ENCODE peak calls at places on chromosomes 5 and 9, in six cellular contexts. One of them, this sample, is unnamed.
A peak's percentile ranks its signal among the peaks of the same experiment; 100 is the strongest.

GRCh38 chr5:132011561-132012384 is at the start of gene ACSL6:
- DNase-seq in H1: peak; percentile 75
- DNase-seq in choroid plexus epithelial cell: no peak
- DNase-seq in adrenal gland: peak; percentile 59
- DNase-seq in BJ: no peak
- DNase-seq in cardiac fibroblast: no peak
- DNase-seq in this sample: no peak

GRCh38 chr5:172637122-172637580 is 3.9 kb upstream of the NEURL1B start:
- DNase-seq in cardiac fibroblast: no peak
- DNase-seq in BJ: no peak
- DNase-seq in choroid plexus epithelial cell: no peak
- DNase-seq in adrenal gland: no peak
- DNase-seq in H1: no peak
- DNase-seq in this sample: no peak

GRCh38 chr9:99076483-99077171 is 28.3 kb upstream of the TGFBR1 start:
- DNase-seq in H1: no peak
- DNase-seq in choroid plexus epithelial cell: no peak
- DNase-seq in cardiac fibroblast: no peak
- DNase-seq in adrenal gland: peak; percentile 50
- DNase-seq in BJ: no peak
- DNase-seq in this sample: peak; percentile 27

GRCh38 chr9:20624201-20625002 is 2.1 kb upstream of the MLLT3 start:
- DNase-seq in H1: no peak
- DNase-seq in choroid plexus epithelial cell: peak; percentile 89
- DNase-seq in cardiac fibroblast: peak; percentile 88
- DNase-seq in adrenal gland: peak; percentile 83
- DNase-seq in BJ: no peak
- DNase-seq in this sample: peak; percentile 82

GRCh38 chr9:5842926-5843325 is 10.0 kb upstream of the ERMP1 start:
- DNase-seq in BJ: no peak
- DNase-seq in H1: no peak
- DNase-seq in adrenal gland: no peak
- DNase-seq in cardiac fibroblast: no peak
- DNase-seq in choroid plexus epithelial cell: no peak
- DNase-seq in this sample: no peak

GRCh38 chr5:179698935-179699639 is at the start of gene CANX:
- DNase-seq in cardiac fibroblast: no peak
- DNase-seq in BJ: no peak
- DNase-seq in adrenal gland: no peak
- DNase-seq in H1: no peak
- DNase-seq in choroid plexus epithelial cell: no peak
- DNase-seq in this sample: no peak

GRCh38 chr5:84301535-84301934 is 83.1 kb downstream of the EDIL3 start:
- DNase-seq in adrenal gland: no peak
- DNase-seq in choroid plexus epithelial cell: peak; percentile 41
- DNase-seq in BJ: no peak
- DNase-seq in H1: no peak
- DNase-seq in cardiac fibroblast: peak; percentile 49
- DNase-seq in this sample: no peak

GRCh38 chr9:128169925-128170324 is 9.9 kb downstream of the BBLN start:
- DNase-seq in BJ: no peak
- DNase-seq in choroid plexus epithelial cell: no peak
- DNase-seq in cardiac fibroblast: no peak
- DNase-seq in H1: no peak
- DNase-seq in adrenal gland: no peak
- DNase-seq in this sample: no peak

GRCh38 chr9:34454571-34455065 is 3.8 kb downstream of the FAM219A start:
- DNase-seq in H1: no peak
- DNase-seq in cardiac fibroblast: peak; percentile 86
- DNase-seq in choroid plexus epithelial cell: peak; percentile 74
- DNase-seq in BJ: no peak
- DNase-seq in adrenal gland: peak; percentile 50
- DNase-seq in this sample: peak; percentile 50

GRCh38 chr9:76591256-76591950 is 132.4 kb downstream of the GCNT1 start:
- DNase-seq in choroid plexus epithelial cell: peak; percentile 69
- DNase-seq in adrenal gland: no peak
- DNase-seq in cardiac fibroblast: peak; percentile 48
- DNase-seq in H1: no peak
- DNase-seq in BJ: no peak
- DNase-seq in this sample: peak; percentile 85

GRCh38 chr9:107367727-107368502 is 84.8 kb downstream of the RAD23B start:
- DNase-seq in adrenal gland: no peak
- DNase-seq in cardiac fibroblast: peak; percentile 62
- DNase-seq in H1: no peak
- DNase-seq in BJ: no peak
- DNase-seq in choroid plexus epithelial cell: peak; percentile 39
- DNase-seq in this sample: no peak

GRCh38 chr5:32618962-32619361 is 33.6 kb downstream of the SUB1 start:
- DNase-seq in choroid plexus epithelial cell: no peak
- DNase-seq in BJ: no peak
- DNase-seq in H1: no peak
- DNase-seq in cardiac fibroblast: no peak
- DNase-seq in adrenal gland: no peak
- DNase-seq in this sample: no peak

GRCh38 chr9:97706246-97706645 is 9.1 kb upstream of the XPA start:
- DNase-seq in cardiac fibroblast: peak; percentile 35
- DNase-seq in choroid plexus epithelial cell: no peak
- DNase-seq in BJ: no peak
- DNase-seq in H1: no peak
- DNase-seq in adrenal gland: no peak
- DNase-seq in this sample: no peak

GRCh38 chr9:121768416-121769015 is 117.1 kb downstream of the DAB2IP start:
- DNase-seq in cardiac fibroblast: no peak
- DNase-seq in choroid plexus epithelial cell: no peak
- DNase-seq in H1: no peak
- DNase-seq in adrenal gland: no peak
- DNase-seq in BJ: no peak
- DNase-seq in this sample: no peak

GRCh38 chr9:16704489-16705111 is 165.9 kb downstream of the BNC2 start:
- DNase-seq in BJ: no peak
- DNase-seq in cardiac fibroblast: no peak
- DNase-seq in H1: no peak
- DNase-seq in adrenal gland: peak; percentile 69
- DNase-seq in choroid plexus epithelial cell: peak; percentile 84
- DNase-seq in this sample: no peak

GRCh38 chr5:67287795-67288194 is 91.2 kb upstream of the CD180 start:
- DNase-seq in H1: no peak
- DNase-seq in adrenal gland: no peak
- DNase-seq in cardiac fibroblast: peak; percentile 47
- DNase-seq in choroid plexus epithelial cell: peak; percentile 79
- DNase-seq in BJ: peak; percentile 56
- DNase-seq in this sample: peak; percentile 76

GRCh38 chr9:113581865-113582697 is 118.6 kb downstream of the RGS3 start:
- DNase-seq in cardiac fibroblast: peak; percentile 52
- DNase-seq in adrenal gland: peak; percentile 95
- DNase-seq in choroid plexus epithelial cell: peak; percentile 85
- DNase-seq in BJ: no peak
- DNase-seq in H1: no peak
- DNase-seq in this sample: peak; percentile 97

GRCh38 chr9:34675048-34675714 is 12.7 kb upstream of the CCL27 start:
- DNase-seq in cardiac fibroblast: peak; percentile 70
- DNase-seq in H1: peak; percentile 92
- DNase-seq in choroid plexus epithelial cell: peak; percentile 83
- DNase-seq in BJ: no peak
- DNase-seq in adrenal gland: peak; percentile 70
- DNase-seq in this sample: peak; percentile 73

GRCh38 chr5:73921746-73922145 is 295.8 kb downstream of the ARHGEF28 start:
- DNase-seq in BJ: no peak
- DNase-seq in adrenal gland: no peak
- DNase-seq in cardiac fibroblast: no peak
- DNase-seq in choroid plexus epithelial cell: no peak
- DNase-seq in H1: no peak
- DNase-seq in this sample: peak; percentile 39

GRCh38 chr5:154541553-154541952 is 63.5 kb upstream of the HAND1 start:
- DNase-seq in cardiac fibroblast: no peak
- DNase-seq in adrenal gland: no peak
- DNase-seq in choroid plexus epithelial cell: no peak
- DNase-seq in H1: peak; percentile 77
- DNase-seq in BJ: no peak
- DNase-seq in this sample: peak; percentile 72

GRCh38 chr9:95336281-95336680 is 18.8 kb upstream of the FANCC start:
- DNase-seq in choroid plexus epithelial cell: no peak
- DNase-seq in cardiac fibroblast: peak; percentile 31
- DNase-seq in H1: no peak
- DNase-seq in adrenal gland: no peak
- DNase-seq in BJ: no peak
- DNase-seq in this sample: no peak

GRCh38 chr5:112918679-112919078 is 3.3 kb downstream of the REEP5 start:
- DNase-seq in cardiac fibroblast: no peak
- DNase-seq in BJ: no peak
- DNase-seq in H1: no peak
- DNase-seq in adrenal gland: no peak
- DNase-seq in choroid plexus epithelial cell: peak; percentile 44
- DNase-seq in this sample: no peak

GRCh38 chr5:124858612-124859011 is 112.2 kb upstream of the ZNF608 start:
- DNase-seq in choroid plexus epithelial cell: no peak
- DNase-seq in H1: no peak
- DNase-seq in cardiac fibroblast: no peak
- DNase-seq in adrenal gland: no peak
- DNase-seq in BJ: no peak
- DNase-seq in this sample: no peak
- H3K4me3 ChIP-seq in choroid plexus epithelial cell: no peak overlapping the region
- H3K4me3 ChIP-seq in H1: no peak overlapping the region
- H3K4me3 ChIP-seq in cardiac fibroblast: no peak overlapping the region
- H3K4me3 ChIP-seq in adrenal gland: no peak overlapping the region
- H3K4me3 ChIP-seq in BJ: no peak overlapping the region
- H3K4me3 ChIP-seq in this sample: no peak overlapping the region

GRCh38 chr9:137759649-137760321 is 117.8 kb upstream of the CACNA1B start:
- DNase-seq in cardiac fibroblast: no peak
- DNase-seq in H1: no peak
- DNase-seq in BJ: no peak
- DNase-seq in choroid plexus epithelial cell: no peak
- DNase-seq in adrenal gland: no peak
- DNase-seq in this sample: no peak

GRCh38 chr9:137759117-137759516 is 118.5 kb upstream of the CACNA1B start:
- DNase-seq in choroid plexus epithelial cell: no peak
- DNase-seq in BJ: no peak
- DNase-seq in adrenal gland: no peak
- DNase-seq in H1: no peak
- DNase-seq in cardiac fibroblast: no peak
- DNase-seq in this sample: no peak

GRCh38 chr9:137757613-137758029 is 120.0 kb upstream of the CACNA1B start:
- DNase-seq in adrenal gland: peak; percentile 47
- DNase-seq in choroid plexus epithelial cell: peak; percentile 66
- DNase-seq in BJ: peak; percentile 35
- DNase-seq in cardiac fibroblast: peak; percentile 74
- DNase-seq in H1: no peak
- DNase-seq in this sample: peak; percentile 89

GRCh38 chr9:137757139-137757538 is 120.4 kb upstream of the CACNA1B start:
- DNase-seq in choroid plexus epithelial cell: peak; percentile 11
- DNase-seq in H1: no peak
- DNase-seq in cardiac fibroblast: no peak
- DNase-seq in BJ: no peak
- DNase-seq in adrenal gland: peak; percentile 89
- DNase-seq in this sample: peak; percentile 47

DNA sequence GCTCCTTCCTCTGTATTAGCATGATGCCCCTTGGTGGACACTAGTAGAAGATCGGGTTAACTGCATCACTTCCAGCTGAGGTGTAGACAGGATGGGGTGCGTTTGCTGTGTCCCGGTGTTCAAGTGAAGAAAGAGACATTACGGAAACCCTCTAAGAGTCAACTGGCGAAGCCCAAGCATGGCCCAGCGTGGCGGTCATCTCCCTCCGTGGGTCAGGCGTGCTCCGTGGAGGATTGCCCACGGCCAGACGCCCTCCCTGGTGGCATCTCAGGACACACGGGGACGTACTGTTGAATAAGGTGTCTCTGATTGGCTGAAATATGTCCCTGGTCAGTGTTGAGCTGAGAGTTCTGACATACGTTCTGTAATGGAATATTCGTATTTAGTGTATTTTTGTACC is 119.5 kb upstream of the CACNA1B start:
- DNase-seq in cardiac fibroblast: no peak
- DNase-seq in adrenal gland: peak; percentile 30
- DNase-seq in BJ: no peak
- DNase-seq in H1: no peak
- DNase-seq in choroid plexus epithelial cell: no peak
- DNase-seq in this sample: no peak
- H3K4me3 ChIP-seq in cardiac fibroblast: no peak overlapping the region
- H3K4me3 ChIP-seq in adrenal gland: no peak overlapping the region
- H3K4me3 ChIP-seq in BJ: no peak overlapping the region
- H3K4me3 ChIP-seq in H1: no peak overlapping the region
- H3K4me3 ChIP-seq in choroid plexus epithelial cell: no peak overlapping the region
- H3K4me3 ChIP-seq in this sample: no peak overlapping the region

GRCh38 chr5:95711501-95712346 is 19.4 kb upstream of the RHOBTB3 start:
- DNase-seq in H1: peak; percentile 83
- DNase-seq in choroid plexus epithelial cell: no peak
- DNase-seq in cardiac fibroblast: no peak
- DNase-seq in adrenal gland: no peak
- DNase-seq in BJ: no peak
- DNase-seq in this sample: no peak

GRCh38 chr5:95704150-95704549 is 21.4 kb upstream of the SPATA9 start:
- DNase-seq in cardiac fibroblast: peak; percentile 34
- DNase-seq in choroid plexus epithelial cell: peak; percentile 85
- DNase-seq in adrenal gland: no peak
- DNase-seq in H1: no peak
- DNase-seq in BJ: no peak
- DNase-seq in this sample: no peak

GRCh38 chr5:95708876-95709275 is 22.3 kb upstream of the RHOBTB3 start:
- DNase-seq in adrenal gland: no peak
- DNase-seq in BJ: no peak
- DNase-seq in cardiac fibroblast: no peak
- DNase-seq in choroid plexus epithelial cell: no peak
- DNase-seq in H1: no peak
- DNase-seq in this sample: no peak

GRCh38 chr5:95709967-95710650 is 21.0 kb upstream of the RHOBTB3 start:
- DNase-seq in H1: peak; percentile 63
- DNase-seq in cardiac fibroblast: peak; percentile 34
- DNase-seq in BJ: no peak
- DNase-seq in choroid plexus epithelial cell: peak; percentile 58
- DNase-seq in adrenal gland: peak; percentile 83
- DNase-seq in this sample: peak; percentile 68

GRCh38 chr5:95707055-95707454 is 24.1 kb upstream of the RHOBTB3 start:
- DNase-seq in adrenal gland: no peak
- DNase-seq in cardiac fibroblast: no peak
- DNase-seq in H1: no peak
- DNase-seq in BJ: no peak
- DNase-seq in choroid plexus epithelial cell: no peak
- DNase-seq in this sample: no peak
- H3K4me3 ChIP-seq in adrenal gland: no peak overlapping the region
- H3K4me3 ChIP-seq in cardiac fibroblast: no peak overlapping the region
- H3K4me3 ChIP-seq in H1: no peak overlapping the region
- H3K4me3 ChIP-seq in BJ: no peak overlapping the region
- H3K4me3 ChIP-seq in choroid plexus epithelial cell: no peak overlapping the region
- H3K4me3 ChIP-seq in this sample: no peak overlapping the region

GRCh38 chr9:114906922-114907571 is 23.3 kb downstream of the TNFSF8 start:
- DNase-seq in H1: peak; percentile 54
- DNase-seq in adrenal gland: no peak
- DNase-seq in cardiac fibroblast: peak; percentile 67
- DNase-seq in choroid plexus epithelial cell: peak; percentile 77
- DNase-seq in BJ: no peak
- DNase-seq in this sample: peak; percentile 66
- H3K4me3 ChIP-seq in H1: no peak overlapping the region
- H3K4me3 ChIP-seq in adrenal gland: no peak overlapping the region
- H3K4me3 ChIP-seq in cardiac fibroblast: no peak overlapping the region
- H3K4me3 ChIP-seq in choroid plexus epithelial cell: no peak overlapping the region
- H3K4me3 ChIP-seq in BJ: no peak overlapping the region
- H3K4me3 ChIP-seq in this sample: no peak overlapping the region

GRCh38 chr5:178667109-178667508 is 40.3 kb upstream of the CLK4 start:
- DNase-seq in choroid plexus epithelial cell: peak; percentile 39
- DNase-seq in adrenal gland: no peak
- DNase-seq in H1: no peak
- DNase-seq in BJ: no peak
- DNase-seq in cardiac fibroblast: no peak
- DNase-seq in this sample: no peak
- H3K4me3 ChIP-seq in choroid plexus epithelial cell: no peak overlapping the region
- H3K4me3 ChIP-seq in adrenal gland: no peak overlapping the region
- H3K4me3 ChIP-seq in H1: no peak overlapping the region
- H3K4me3 ChIP-seq in BJ: no peak overlapping the region
- H3K4me3 ChIP-seq in cardiac fibroblast: no peak overlapping the region
- H3K4me3 ChIP-seq in this sample: no peak overlapping the region

This sample was measured in fibroblast of villous mesenchyme.